ENCODE peak calls at places on chromosomes 13 and 19, in five cellular contexts. One of them, this sample, is unnamed.

GRCh38 chr19:31416548-31416947 is 67.3 kb upstream of the TSHZ3 start:
- DNase-seq in Panc1: no peak
- DNase-seq in transverse colon: no peak
- DNase-seq in breast epithelium: no peak
- DNase-seq in stomach: no peak
- DNase-seq in this sample: no peak

GRCh38 chr19:4523306-4524110 is 5.2 kb upstream of the PLIN4 start:
- DNase-seq in Panc1: peak
- DNase-seq in transverse colon: peak
- DNase-seq in stomach: peak
- DNase-seq in breast epithelium: no peak
- DNase-seq in this sample: no peak

GRCh38 chr19:29098863-29099481 is 114.0 kb downstream of the UQCRFS1 start:
- DNase-seq in breast epithelium: no peak
- DNase-seq in stomach: peak
- DNase-seq in transverse colon: peak
- DNase-seq in Panc1: peak
- DNase-seq in this sample: no peak

GRCh38 chr13:72221276-72221962 is 354.4 kb upstream of the DACH1 start:
- DNase-seq in breast epithelium: peak
- DNase-seq in Panc1: no peak
- DNase-seq in stomach: no peak
- DNase-seq in transverse colon: peak
- DNase-seq in this sample: no peak

GRCh38 chr19:19459707-19460251 is 54.3 kb downstream of the GATAD2A start:
- DNase-seq in breast epithelium: no peak
- DNase-seq in transverse colon: peak
- DNase-seq in Panc1: peak
- DNase-seq in stomach: peak
- DNase-seq in this sample: no peak

GRCh38 chr19:46240693-46241092 is 11.2 kb downstream of the IGFL1 start:
- DNase-seq in stomach: no peak
- DNase-seq in transverse colon: no peak
- DNase-seq in breast epithelium: no peak
- DNase-seq in Panc1: no peak
- DNase-seq in this sample: no peak

GRCh38 chr13:109500146-109500773 is 286.1 kb downstream of the IRS2 start:
- DNase-seq in transverse colon: no peak
- DNase-seq in stomach: no peak
- DNase-seq in Panc1: no peak
- DNase-seq in breast epithelium: no peak
- DNase-seq in this sample: no peak

GRCh38 chr13:110774051-110774450 is 60.6 kb downstream of the ING1 start:
- DNase-seq in breast epithelium: no peak
- DNase-seq in Panc1: no peak
- DNase-seq in transverse colon: no peak
- DNase-seq in stomach: no peak
- DNase-seq in this sample: no peak

GRCh38 chr19:11674067-11674492 is 64.7 kb downstream of the ZNF823 start:
- DNase-seq in breast epithelium: no peak
- DNase-seq in Panc1: no peak
- DNase-seq in transverse colon: no peak
- DNase-seq in stomach: no peak
- DNase-seq in this sample: no peak

GRCh38 chr13:105972811-105973590 is 562.5 kb downstream of the EFNB2 start:
- DNase-seq in breast epithelium: no peak
- DNase-seq in transverse colon: no peak
- DNase-seq in stomach: no peak
- DNase-seq in Panc1: no peak
- DNase-seq in this sample: no peak

GRCh38 chr13:91576590-91576989 is 178.2 kb downstream of the GPC5 start:
- DNase-seq in transverse colon: peak
- DNase-seq in Panc1: no peak
- DNase-seq in breast epithelium: no peak
- DNase-seq in stomach: no peak
- DNase-seq in this sample: no peak

GRCh38 chr13:44762946-44763345 is 186.8 kb upstream of the TSC22D1 start:
- DNase-seq in transverse colon: no peak
- DNase-seq in stomach: no peak
- DNase-seq in breast epithelium: no peak
- DNase-seq in Panc1: no peak
- DNase-seq in this sample: no peak

GRCh38 chr19:22526661-22527272 is 104.6 kb upstream of the ZNF98 start:
- DNase-seq in transverse colon: no peak
- DNase-seq in Panc1: no peak
- DNase-seq in stomach: no peak
- DNase-seq in breast epithelium: no peak
- DNase-seq in this sample: no peak

GRCh38 chr19:48719263-48720171 is at the start of gene MAMSTR:
- DNase-seq in breast epithelium: no peak
- DNase-seq in transverse colon: no peak
- DNase-seq in stomach: no peak
- DNase-seq in Panc1: no peak
- DNase-seq in this sample: no peak

GRCh38 chr19:10010939-10011338 is 635 bp upstream of the COL5A3 start:
- DNase-seq in stomach: no peak
- DNase-seq in transverse colon: no peak
- DNase-seq in breast epithelium: no peak
- DNase-seq in Panc1: no peak
- DNase-seq in this sample: no peak

GRCh38 chr19:10010247-10010691 is at the start of gene COL5A3:
- DNase-seq in Panc1: no peak
- DNase-seq in breast epithelium: no peak
- DNase-seq in stomach: peak
- DNase-seq in transverse colon: peak
- DNase-seq in this sample: no peak

GRCh38 chr19:10009714-10010224 is 535 bp downstream of the COL5A3 start:
- DNase-seq in Panc1: no peak
- DNase-seq in transverse colon: no peak
- DNase-seq in breast epithelium: no peak
- DNase-seq in stomach: no peak
- DNase-seq in this sample: no peak

GRCh38 chr19:10007811-10008211 is 2.5 kb downstream of the COL5A3 start:
- DNase-seq in transverse colon: no peak
- DNase-seq in Panc1: no peak
- DNase-seq in stomach: no peak
- DNase-seq in breast epithelium: no peak
- DNase-seq in this sample: no peak

DNA sequence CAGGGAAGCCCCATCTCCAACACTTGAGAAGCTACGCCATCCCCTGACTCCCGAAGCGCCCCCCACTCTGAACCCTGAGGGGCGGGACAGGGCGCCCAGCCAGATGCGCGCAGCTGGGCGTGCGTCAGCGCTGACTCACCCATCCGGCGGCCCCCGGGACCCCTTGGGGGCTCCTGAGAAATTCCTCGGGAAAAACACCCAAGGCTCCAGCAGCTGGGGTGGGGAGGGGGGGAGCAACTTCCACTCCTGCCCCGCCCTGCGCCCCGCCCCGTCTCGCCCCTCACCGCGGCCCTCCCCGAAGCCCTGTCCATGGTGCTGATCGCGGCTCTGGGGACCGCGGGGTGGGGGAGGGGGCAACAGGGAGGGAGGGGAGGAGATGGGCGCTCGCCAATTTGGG is 1.0 kb downstream of the COL5A3 start:
- DNase-seq in Panc1: no peak
- DNase-seq in transverse colon: peak
- DNase-seq in breast epithelium: no peak
- DNase-seq in stomach: peak
- DNase-seq in this sample: no peak
- TF ChIP-seq CTCF in Panc1: no peak
- TF ChIP-seq CTCF in transverse colon: no peak
- TF ChIP-seq CTCF in breast epithelium: no peak
- TF ChIP-seq CTCF in stomach: no peak
- TF ChIP-seq CTCF in this sample: no peak

DNA sequence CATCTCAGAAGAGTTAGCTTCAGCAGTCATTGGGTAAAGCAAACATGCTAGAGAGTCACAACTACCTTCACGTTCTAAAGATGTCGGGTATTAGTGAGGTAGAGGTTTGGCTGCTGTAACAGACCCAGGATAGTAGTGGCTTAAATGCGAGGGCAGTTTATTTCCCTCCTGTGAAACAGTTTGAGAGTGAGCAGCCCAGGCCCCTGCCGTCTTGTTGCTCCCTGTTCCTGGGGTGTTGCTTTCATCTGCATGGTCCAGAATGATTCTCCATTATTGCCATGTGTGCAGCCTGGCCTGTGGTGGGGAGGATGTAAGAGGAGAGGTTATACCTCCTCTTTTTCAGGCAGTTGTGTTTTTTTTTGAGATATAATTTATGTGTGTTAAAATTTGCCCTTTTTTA is 63.7 kb downstream of the SIPA1L3 start:
- DNase-seq in breast epithelium: no peak
- DNase-seq in transverse colon: no peak
- DNase-seq in Panc1: no peak
- DNase-seq in stomach: no peak
- DNase-seq in this sample: no peak
- TF ChIP-seq POLR2AphosphoS5 in breast epithelium: no peak
- TF ChIP-seq POLR2AphosphoS5 in transverse colon: no peak
- TF ChIP-seq POLR2AphosphoS5 in Panc1: no peak
- TF ChIP-seq POLR2AphosphoS5 in stomach: no peak
- TF ChIP-seq POLR2AphosphoS5 in this sample: no peak

GRCh38 chr13:100197591-100198365 is 108.9 kb downstream of the PCCA start:
- DNase-seq in Panc1: no peak
- DNase-seq in stomach: peak
- DNase-seq in breast epithelium: no peak
- DNase-seq in transverse colon: peak
- DNase-seq in this sample: no peak
- TF ChIP-seq CTCF in Panc1: no peak
- TF ChIP-seq CTCF in stomach: no peak
- TF ChIP-seq CTCF in breast epithelium: no peak
- TF ChIP-seq CTCF in transverse colon: no peak
- TF ChIP-seq CTCF in this sample: no peak

DNA sequence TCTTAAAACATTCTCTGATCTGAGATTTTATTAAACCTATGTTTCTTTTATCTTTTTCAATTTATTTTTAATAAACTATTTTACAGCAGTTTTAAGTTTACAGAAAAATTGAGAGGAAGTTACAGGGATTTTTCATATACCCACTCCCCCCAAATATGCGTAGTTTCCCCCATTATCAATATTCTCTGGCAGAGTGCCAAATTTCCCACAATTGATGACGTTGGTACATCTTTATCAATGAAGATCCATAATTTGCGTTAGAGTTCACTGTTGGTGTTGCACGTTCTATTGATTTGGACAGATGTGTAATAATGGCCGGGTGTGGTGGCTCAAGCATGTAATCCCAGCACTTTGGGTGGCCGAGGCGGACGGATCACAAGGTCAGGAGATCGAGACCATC is 1063.0 kb upstream of the ATXN8OS start:
- DNase-seq in breast epithelium: no peak
- DNase-seq in Panc1: no peak
- DNase-seq in transverse colon: no peak
- DNase-seq in stomach: no peak
- DNase-seq in this sample: no peak
- TF ChIP-seq POLR2AphosphoS5 in breast epithelium: no peak
- TF ChIP-seq POLR2AphosphoS5 in Panc1: no peak
- TF ChIP-seq POLR2AphosphoS5 in transverse colon: no peak
- TF ChIP-seq POLR2AphosphoS5 in stomach: no peak
- TF ChIP-seq POLR2AphosphoS5 in this sample: no peak

GRCh38 chr13:49436890-49437289 is 7.0 kb downstream of the CAB39L start:
- DNase-seq in breast epithelium: no peak
- DNase-seq in transverse colon: no peak
- DNase-seq in stomach: no peak
- DNase-seq in Panc1: no peak
- DNase-seq in this sample: no peak
- TF ChIP-seq CTCF in breast epithelium: peak
- TF ChIP-seq CTCF in transverse colon: peak
- TF ChIP-seq CTCF in stomach: peak
- TF ChIP-seq CTCF in Panc1: no peak
- TF ChIP-seq CTCF in this sample: no peak

GRCh38 chr19:9584073-9584833 is at the start of gene ZNF121:
- DNase-seq in breast epithelium: peak
- DNase-seq in stomach: peak
- DNase-seq in Panc1: peak
- DNase-seq in transverse colon: peak
- DNase-seq in this sample: peak
- TF ChIP-seq POLR2AphosphoS5 in breast epithelium: peak
- TF ChIP-seq POLR2AphosphoS5 in stomach: peak
- TF ChIP-seq POLR2AphosphoS5 in Panc1: peak
- TF ChIP-seq POLR2AphosphoS5 in transverse colon: peak
- TF ChIP-seq POLR2AphosphoS5 in this sample: peak

GRCh38 chr13:86725105-86725504 is 925.9 kb upstream of the SLITRK6 start:
- DNase-seq in Panc1: no peak
- DNase-seq in transverse colon: no peak
- DNase-seq in stomach: no peak
- DNase-seq in breast epithelium: no peak
- DNase-seq in this sample: no peak
- TF ChIP-seq CTCF in Panc1: no peak
- TF ChIP-seq CTCF in transverse colon: no peak
- TF ChIP-seq CTCF in stomach: no peak
- TF ChIP-seq CTCF in breast epithelium: no peak
- TF ChIP-seq CTCF in this sample: no peak